ENCODE peak calls at places on chromosomes 16 and 17, in five cellular contexts. One of them, this sample, is unnamed. For H3K4me1, the result is how much of the 10 kb centered on the place peaks cover.

GRCh38 chr17:81013642-81014041 is 21.3 kb upstream of the BAIAP2 start:
- DNase-seq in heart left ventricle: no peak
- DNase-seq in mesendoderm: no peak
- DNase-seq in naive thymus-derived CD4-positive, alpha-beta T cell: no peak
- DNase-seq in neural progenitor cell: no peak
- DNase-seq in this sample: no peak

GRCh38 chr17:82320956-82321927 is 3.8 kb upstream of the CD7 start:
- DNase-seq in heart left ventricle: no peak
- DNase-seq in mesendoderm: peak
- DNase-seq in naive thymus-derived CD4-positive, alpha-beta T cell: peak
- DNase-seq in neural progenitor cell: peak
- DNase-seq in this sample: peak

GRCh38 chr17:21272881-21273839 is 11.4 kb upstream of the MAP2K3 start:
- DNase-seq in heart left ventricle: no peak
- DNase-seq in mesendoderm: no peak
- DNase-seq in naive thymus-derived CD4-positive, alpha-beta T cell: no peak
- DNase-seq in neural progenitor cell: no peak
- DNase-seq in this sample: no peak

GRCh38 chr16:60107467-60107866 is 1373.4 kb upstream of the GOT2 start:
- DNase-seq in heart left ventricle: no peak
- DNase-seq in mesendoderm: no peak
- DNase-seq in naive thymus-derived CD4-positive, alpha-beta T cell: no peak
- DNase-seq in neural progenitor cell: no peak
- DNase-seq in this sample: no peak

GRCh38 chr17:58413684-58414083 is 3.6 kb downstream of the RNF43 start:
- DNase-seq in heart left ventricle: no peak
- DNase-seq in mesendoderm: no peak
- DNase-seq in naive thymus-derived CD4-positive, alpha-beta T cell: no peak
- DNase-seq in neural progenitor cell: no peak
- DNase-seq in this sample: no peak

GRCh38 chr16:46427340-46428107 is 193.7 kb downstream of the SHCBP1 start:
- DNase-seq in heart left ventricle: peak
- DNase-seq in mesendoderm: no peak
- DNase-seq in naive thymus-derived CD4-positive, alpha-beta T cell: no peak
- DNase-seq in neural progenitor cell: no peak
- DNase-seq in this sample: no peak

GRCh38 chr17:19978206-19978802 is 676 bp upstream of the AKAP10 start:
- DNase-seq in heart left ventricle: no peak
- DNase-seq in mesendoderm: peak
- DNase-seq in naive thymus-derived CD4-positive, alpha-beta T cell: no peak
- DNase-seq in neural progenitor cell: no peak
- DNase-seq in this sample: no peak

GRCh38 chr17:48928876-48929811 is 15.5 kb downstream of the SNF8 start:
- DNase-seq in heart left ventricle: no peak
- DNase-seq in mesendoderm: no peak
- DNase-seq in naive thymus-derived CD4-positive, alpha-beta T cell: no peak
- DNase-seq in neural progenitor cell: no peak
- DNase-seq in this sample: no peak

GRCh38 chr16:1997591-1998359 is 8.0 kb downstream of the SYNGR3 start:
- DNase-seq in heart left ventricle: no peak
- DNase-seq in mesendoderm: no peak
- DNase-seq in naive thymus-derived CD4-positive, alpha-beta T cell: no peak
- DNase-seq in neural progenitor cell: no peak
- DNase-seq in this sample: no peak

GRCh38 chr16:86951831-86952598 is 365.2 kb downstream of the C16orf95 start:
- DNase-seq in heart left ventricle: no peak
- DNase-seq in mesendoderm: peak
- DNase-seq in naive thymus-derived CD4-positive, alpha-beta T cell: no peak
- DNase-seq in neural progenitor cell: no peak
- DNase-seq in this sample: no peak

GRCh38 chr16:46743232-46743719 is 4.9 kb downstream of the MYLK3 start:
- DNase-seq in heart left ventricle: no peak
- DNase-seq in mesendoderm: peak
- DNase-seq in naive thymus-derived CD4-positive, alpha-beta T cell: no peak
- DNase-seq in neural progenitor cell: no peak
- DNase-seq in this sample: no peak

GRCh38 chr17:35716897-35717839 is 14.3 kb upstream of the RASL10B start:
- DNase-seq in heart left ventricle: no peak
- DNase-seq in mesendoderm: no peak
- DNase-seq in naive thymus-derived CD4-positive, alpha-beta T cell: no peak
- DNase-seq in neural progenitor cell: no peak
- DNase-seq in this sample: no peak

GRCh38 chr17:49191407-49191916 is 18.9 kb downstream of the GNGT2 start:
- DNase-seq in heart left ventricle: no peak
- DNase-seq in mesendoderm: no peak
- DNase-seq in naive thymus-derived CD4-positive, alpha-beta T cell: no peak
- DNase-seq in neural progenitor cell: no peak
- DNase-seq in this sample: no peak

GRCh38 chr16:55835578-55835977 is 2.7 kb upstream of the CES1 start:
- DNase-seq in heart left ventricle: no peak
- DNase-seq in mesendoderm: no peak
- DNase-seq in naive thymus-derived CD4-positive, alpha-beta T cell: no peak
- DNase-seq in neural progenitor cell: no peak
- DNase-seq in this sample: no peak

GRCh38 chr17:80827646-80828643 is 163.7 kb upstream of the CHMP6 start:
- DNase-seq in heart left ventricle: peak
- DNase-seq in mesendoderm: peak
- DNase-seq in naive thymus-derived CD4-positive, alpha-beta T cell: no peak
- DNase-seq in neural progenitor cell: peak
- DNase-seq in this sample: no peak

GRCh38 chr16:2478273-2478672 is 3.3 kb downstream of the TBC1D24 start:
- DNase-seq in heart left ventricle: no peak
- DNase-seq in mesendoderm: no peak
- DNase-seq in naive thymus-derived CD4-positive, alpha-beta T cell: no peak
- DNase-seq in neural progenitor cell: no peak
- DNase-seq in this sample: no peak

GRCh38 chr16:59249049-59249448 is 514.9 kb upstream of the GOT2 start:
- DNase-seq in heart left ventricle: no peak
- DNase-seq in mesendoderm: peak
- DNase-seq in naive thymus-derived CD4-positive, alpha-beta T cell: no peak
- DNase-seq in neural progenitor cell: peak
- DNase-seq in this sample: no peak

GRCh38 chr16:64417711-64418227 is 704.1 kb downstream of the CDH11 start:
- DNase-seq in heart left ventricle: no peak
- DNase-seq in mesendoderm: no peak
- DNase-seq in naive thymus-derived CD4-positive, alpha-beta T cell: no peak
- DNase-seq in neural progenitor cell: no peak
- DNase-seq in this sample: no peak

GRCh38 chr17:42039794-42040763 is 10.3 kb downstream of the C17orf113 start:
- DNase-seq in heart left ventricle: no peak
- DNase-seq in mesendoderm: no peak
- DNase-seq in naive thymus-derived CD4-positive, alpha-beta T cell: no peak
- DNase-seq in neural progenitor cell: no peak
- DNase-seq in this sample: no peak

GRCh38 chr16:1535391-1536291 is 2.2 kb downstream of the TMEM204 start:
- DNase-seq in heart left ventricle: peak
- DNase-seq in mesendoderm: no peak
- DNase-seq in naive thymus-derived CD4-positive, alpha-beta T cell: peak
- DNase-seq in neural progenitor cell: no peak
- DNase-seq in this sample: peak

GRCh38 chr17:40303009-40303657 is 5.8 kb upstream of the RARA start:
- DNase-seq in heart left ventricle: no peak
- DNase-seq in mesendoderm: peak
- DNase-seq in naive thymus-derived CD4-positive, alpha-beta T cell: no peak
- DNase-seq in neural progenitor cell: peak
- DNase-seq in this sample: no peak
- H3K4me1 ChIP-seq in heart left ventricle: half or more
- H3K4me1 ChIP-seq in mesendoderm: under half
- H3K4me1 ChIP-seq in naive thymus-derived CD4-positive, alpha-beta T cell: under half
- H3K4me1 ChIP-seq in neural progenitor cell: under half
- H3K4me1 ChIP-seq in this sample: under half

GRCh38 chr16:29810699-29811169 is 1.3 kb upstream of the PRRT2 start:
- DNase-seq in heart left ventricle: no peak
- DNase-seq in mesendoderm: no peak
- DNase-seq in naive thymus-derived CD4-positive, alpha-beta T cell: no peak
- DNase-seq in neural progenitor cell: peak
- DNase-seq in this sample: no peak
- H3K4me3 ChIP-seq in heart left ventricle: peak
- H3K4me3 ChIP-seq in mesendoderm: no peak
- H3K4me3 ChIP-seq in naive thymus-derived CD4-positive, alpha-beta T cell: peak
- H3K4me3 ChIP-seq in neural progenitor cell: peak
- H3K4me3 ChIP-seq in this sample: peak

GRCh38 chr17:16440814-16441629 is 25.7 kb downstream of the TRPV2 start:
- DNase-seq in heart left ventricle: no peak
- DNase-seq in mesendoderm: no peak
- DNase-seq in naive thymus-derived CD4-positive, alpha-beta T cell: no peak
- DNase-seq in neural progenitor cell: no peak
- DNase-seq in this sample: no peak
- H3K4me1 ChIP-seq in heart left ventricle: half or more
- H3K4me1 ChIP-seq in mesendoderm: under half
- H3K4me1 ChIP-seq in naive thymus-derived CD4-positive, alpha-beta T cell: under half
- H3K4me1 ChIP-seq in neural progenitor cell: under half
- H3K4me1 ChIP-seq in this sample: under half

GRCh38 chr16:70688266-70688742 is 2.5 kb upstream of the MTSS2 start:
- DNase-seq in heart left ventricle: peak
- DNase-seq in mesendoderm: no peak
- DNase-seq in naive thymus-derived CD4-positive, alpha-beta T cell: no peak
- DNase-seq in neural progenitor cell: no peak
- DNase-seq in this sample: no peak
- H3K4me3 ChIP-seq in heart left ventricle: no peak
- H3K4me3 ChIP-seq in mesendoderm: no peak
- H3K4me3 ChIP-seq in naive thymus-derived CD4-positive, alpha-beta T cell: no peak
- H3K4me3 ChIP-seq in neural progenitor cell: no peak
- H3K4me3 ChIP-seq in this sample: no peak

GRCh38 chr16:88792668-88793587 is 7.9 kb upstream of the PIEZO1 start:
- DNase-seq in heart left ventricle: no peak
- DNase-seq in mesendoderm: no peak
- DNase-seq in naive thymus-derived CD4-positive, alpha-beta T cell: no peak
- DNase-seq in neural progenitor cell: no peak
- DNase-seq in this sample: no peak

GRCh38 chr16:88787579-88788314 is 2.7 kb upstream of the PIEZO1 start:
- DNase-seq in heart left ventricle: no peak
- DNase-seq in mesendoderm: no peak
- DNase-seq in naive thymus-derived CD4-positive, alpha-beta T cell: no peak
- DNase-seq in neural progenitor cell: no peak
- DNase-seq in this sample: no peak

GRCh38 chr16:88789593-88789992 is 4.6 kb upstream of the PIEZO1 start:
- DNase-seq in heart left ventricle: no peak
- DNase-seq in mesendoderm: no peak
- DNase-seq in naive thymus-derived CD4-positive, alpha-beta T cell: no peak
- DNase-seq in neural progenitor cell: no peak
- DNase-seq in this sample: no peak

GRCh38 chr16:88792078-88792550 is 7.1 kb upstream of the PIEZO1 start:
- DNase-seq in heart left ventricle: no peak
- DNase-seq in mesendoderm: no peak
- DNase-seq in naive thymus-derived CD4-positive, alpha-beta T cell: no peak
- DNase-seq in neural progenitor cell: no peak
- DNase-seq in this sample: no peak

GRCh38 chr16:88790312-88791150 is 5.5 kb upstream of the PIEZO1 start:
- DNase-seq in heart left ventricle: no peak
- DNase-seq in mesendoderm: no peak
- DNase-seq in naive thymus-derived CD4-positive, alpha-beta T cell: peak
- DNase-seq in neural progenitor cell: no peak
- DNase-seq in this sample: peak
- H3K4me1 ChIP-seq in heart left ventricle: under half
- H3K4me1 ChIP-seq in mesendoderm: under half
- H3K4me1 ChIP-seq in naive thymus-derived CD4-positive, alpha-beta T cell: half or more
- H3K4me1 ChIP-seq in neural progenitor cell: under half
- H3K4me1 ChIP-seq in this sample: half or more

GRCh38 chr17:77555110-77555509 is 403.4 kb upstream of the TNRC6C start:
- DNase-seq in heart left ventricle: no peak
- DNase-seq in mesendoderm: no peak
- DNase-seq in naive thymus-derived CD4-positive, alpha-beta T cell: no peak
- DNase-seq in neural progenitor cell: no peak
- DNase-seq in this sample: no peak
- H3K4me3 ChIP-seq in heart left ventricle: no peak
- H3K4me3 ChIP-seq in mesendoderm: no peak
- H3K4me3 ChIP-seq in naive thymus-derived CD4-positive, alpha-beta T cell: no peak
- H3K4me3 ChIP-seq in neural progenitor cell: no peak
- H3K4me3 ChIP-seq in this sample: no peak

DNA sequence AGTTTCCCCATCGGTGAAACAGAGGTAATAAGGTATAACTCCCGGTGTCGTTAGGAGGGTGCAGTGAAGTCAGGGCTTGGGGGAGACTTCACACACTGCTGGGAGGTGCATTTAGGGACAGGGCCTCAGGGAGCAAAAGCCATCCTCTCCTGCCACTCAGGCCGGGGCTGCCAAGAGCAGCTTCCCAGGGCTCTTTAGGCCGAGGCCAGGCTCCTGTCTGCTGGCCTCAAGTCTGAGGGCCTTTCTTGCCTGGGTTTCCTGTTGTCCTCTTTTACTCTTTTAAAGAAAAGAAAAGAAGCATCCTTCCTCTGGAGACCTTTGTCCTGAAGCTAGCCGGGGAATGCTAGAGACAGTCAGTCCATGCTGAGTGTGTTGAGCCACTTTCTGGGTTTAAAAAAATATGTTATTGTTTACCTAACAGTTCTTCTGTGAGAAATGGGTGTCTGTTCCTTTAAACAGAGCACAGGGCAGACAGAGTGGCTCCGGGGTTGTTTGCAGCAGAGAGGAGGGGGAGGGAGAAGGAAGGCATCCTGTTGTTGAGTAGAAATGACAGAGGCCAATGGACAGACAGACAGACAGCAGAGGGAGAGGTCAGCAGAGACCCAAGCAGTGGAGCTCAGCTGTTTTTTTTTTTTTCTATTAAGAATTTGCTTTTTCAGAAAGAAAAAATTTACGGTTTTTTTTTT is 79.1 kb downstream of the C17orf67 start:
- DNase-seq in heart left ventricle: no peak
- DNase-seq in mesendoderm: peak
- DNase-seq in naive thymus-derived CD4-positive, alpha-beta T cell: no peak
- DNase-seq in neural progenitor cell: peak
- DNase-seq in this sample: no peak
- H3K4me1 ChIP-seq in heart left ventricle: under half
- H3K4me1 ChIP-seq in mesendoderm: under half
- H3K4me1 ChIP-seq in naive thymus-derived CD4-positive, alpha-beta T cell: under half
- H3K4me1 ChIP-seq in neural progenitor cell: under half
- H3K4me1 ChIP-seq in this sample: under half

This sample was measured in CD8-positive, alpha-beta memory T cell.